ENCODE peak calls at places on chromosomes 5 and 9, in six cellular contexts. G is GM10248, E is EL, T is kidney epithelial cell, P is GOT3, Q is GM12865. J is an unnamed sample.

GRCh38 chr9:80491086-80491749 is 919.5 kb downstream of the TLE4 start:
- DNase-seq in G (no peak), E (no peak), T (no peak), P (no peak), Q (peak; percentile 9), J (no peak)

GRCh38 chr9:133604214-133604613 is 5.0 kb downstream of the FAM163B start:
- DNase-seq in G (no peak), E (peak; percentile 12), T (no peak), P (no peak), Q (peak; percentile 4), J (no peak)

GRCh38 chr9:132069046-132069898 is 10.4 kb downstream of the MED27 start:
- DNase-seq in G (no peak), E (peak; percentile 58), T (no peak), P (no peak), Q (no peak), J (peak; percentile 46)

GRCh38 chr5:178309271-178310008 is 76.8 kb upstream of the PHYKPL start:
- DNase-seq in G (no peak), E (no peak), T (no peak), P (no peak), Q (no peak), J (no peak)

GRCh38 chr9:124820606-124821246 is 32.5 kb upstream of the WDR38 start:
- DNase-seq in G (no peak), E (no peak), T (no peak), P (no peak), Q (no peak), J (no peak)

GRCh38 chr9:137438591-137439157 is 2.5 kb downstream of the ENTPD8 start:
- DNase-seq in G (no peak), E (no peak), T (no peak), P (no peak), Q (no peak), J (no peak)

GRCh38 chr9:91771027-91771426 is 179.0 kb downstream of the ROR2 start:
- DNase-seq in G (no peak), E (peak; percentile 94), T (no peak), P (no peak), Q (no peak), J (no peak)

GRCh38 chr9:21919377-21920362 is 74.5 kb downstream of the CDKN2A start:
- DNase-seq in G (no peak), E (peak; percentile 85), T (peak; percentile 7), P (no peak), Q (peak; percentile 60), J (no peak)

GRCh38 chr5:109921735-109922395 is 232.1 kb downstream of the MAN2A1 start:
- DNase-seq in G (no peak), E (no peak), T (no peak), P (no peak), Q (peak; percentile 72), J (no peak)